ENCODE peak calls at places on chromosomes 13 and 19, in six cellular contexts. X is cardiac muscle cell; Y is fibroblast of lung; P is mammary epithelial cell; K is CD8-positive, alpha-beta memory T cell; F is dorsolateral prefrontal cortex. W is an unnamed sample.

GRCh38 chr13:114077938-114078335 is 54.5 kb downstream of the RASA3 start:
- DNase-seq in F (peak), X (no peak), Y (peak), K (peak), P (no peak), W (no peak)

GRCh38 chr13:88103824-88104223 is 432.7 kb downstream of the SLITRK5 start:
- DNase-seq in X (peak), F (no peak), Y (no peak), K (no peak), P (no peak), W (no peak)

GRCh38 chr13:67275351-67275989 is 45.3 kb upstream of the PCDH9 start:
- DNase-seq in K (no peak), Y (no peak), F (no peak), P (no peak), X (no peak), W (no peak)

GRCh38 chr19:1066748-1067340 is at the start of gene ARHGAP45:
- DNase-seq in Y (no peak), P (no peak), X (no peak), K (peak), F (no peak), W (no peak)

GRCh38 chr13:68923995-68924394 is 1183.6 kb upstream of the ATXN8OS start:
- DNase-seq in F (no peak), K (no peak), Y (no peak), X (no peak), P (no peak), W (no peak)

GRCh38 chr19:43901395-43902390 is 33.4 kb downstream of the ZNF45 start:
- DNase-seq in X (peak), K (peak), Y (peak), F (peak), P (peak), W (peak)

GRCh38 chr13:20422362-20422761 is 103.3 kb downstream of the CRYL1 start:
- DNase-seq in K (no peak), P (no peak), F (no peak), Y (no peak), X (no peak), W (no peak)

GRCh38 chr19:38155453-38155852 is 68.6 kb downstream of the DPF1 start:
- DNase-seq in K (no peak), X (no peak), P (peak), Y (peak), F (no peak), W (no peak)

GRCh38 chr13:47549219-47549752 is 451.8 kb downstream of the SUCLA2 start:
- DNase-seq in X (no peak), K (no peak), Y (no peak), P (no peak), F (no peak), W (no peak)

GRCh38 chr19:6071840-6072239 is 38.5 kb downstream of the RFX2 start:
- DNase-seq in K (no peak), X (no peak), F (no peak), Y (no peak), P (no peak), W (no peak)

GRCh38 chr13:20001351-20001750 is 42.8 kb downstream of the ZMYM2 start:
- DNase-seq in X (no peak), P (no peak), F (no peak), K (no peak), Y (peak), W (no peak)

GRCh38 chr19:14786421-14786851 is 8.1 kb upstream of the ADGRE2 start:
- DNase-seq in P (no peak), F (peak), X (peak), Y (peak), K (no peak), W (no peak)

GRCh38 chr19:32675720-32676185 is at the start of gene RGS9BP:
- DNase-seq in F (peak), X (peak), Y (peak), P (no peak), K (peak), W (peak)

GRCh38 chr19:48540110-48540509 is 11.9 kb upstream of the SULT2B1 start:
- DNase-seq in F (no peak), Y (no peak), X (peak), P (no peak), K (no peak), W (no peak)

GRCh38 chr13:73092831-73093230 is 34.0 kb downstream of the KLF5 start:
- DNase-seq in P (no peak), K (no peak), X (no peak), F (no peak), Y (peak), W (no peak)

GRCh38 chr19:44643605-44644390 is at the start of gene PVR:
- DNase-seq in K (no peak), F (peak), X (peak), P (peak), Y (peak), W (peak)

GRCh38 chr19:7968008-7968795 is 24.7 kb upstream of the TIMM44 start:
- DNase-seq in Y (no peak), F (no peak), K (no peak), P (no peak), X (no peak), W (no peak)

GRCh38 chr13:87666826-87667225 is 4.3 kb upstream of the SLITRK5 start:
- DNase-seq in F (no peak), Y (peak), P (no peak), X (no peak), K (no peak), W (no peak)

GRCh38 chr19:39402417-39403297 is 4.0 kb upstream of the ZFP36 start:
- DNase-seq in X (peak), Y (peak), P (peak), F (peak), K (peak), W (no peak)

GRCh38 chr19:34731019-34731829 is 2.8 kb upstream of the ZNF181 start:
- DNase-seq in Y (no peak), K (no peak), F (no peak), X (no peak), P (no peak), W (no peak)

GRCh38 chr19:3292958-3293529 is 68.6 kb downstream of the CELF5 start:
- DNase-seq in Y (no peak), P (no peak), F (no peak), X (no peak), K (no peak), W (no peak)

GRCh38 chr13:44259045-44260042 is 114.3 kb upstream of the SERP2 start:
- DNase-seq in K (peak), P (peak), X (no peak), F (no peak), Y (peak), W (peak)

GRCh38 chr19:2627855-2628254 is 74.6 kb downstream of the GNG7 start:
- DNase-seq in F (no peak), Y (peak), K (no peak), X (no peak), P (peak), W (no peak)

GRCh38 chr13:106139407-106139806 is 396.1 kb downstream of the EFNB2 start:
- DNase-seq in P (no peak), X (no peak), K (no peak), F (no peak), Y (peak), W (no peak)

GRCh38 chr19:39411006-39411831 is 1.2 kb upstream of the PLEKHG2 start:
- DNase-seq in Y (peak), P (peak), X (no peak), F (no peak), K (peak), W (no peak)

GRCh38 chr13:64675256-64675892 is 2554.8 kb downstream of the PCDH9 start:
- DNase-seq in F (no peak), X (no peak), K (no peak), P (peak), Y (peak), W (peak)

GRCh38 chr13:28609936-28610335 is 49.0 kb upstream of the POMP start:
- DNase-seq in X (no peak), Y (peak), F (no peak), P (peak), K (no peak), W (no peak)

GRCh38 chr19:8610041-8610927 is at the start of gene ADAMTS10:
- DNase-seq in X (peak), Y (peak), K (peak), F (peak), P (no peak), W (no peak)

GRCh38 chr19:45352914-45353796 is 12.6 kb downstream of the KLC3 start:
- DNase-seq in K (no peak), Y (no peak), F (no peak), P (no peak), X (no peak), W (no peak)

GRCh38 chr13:94248454-94249233 is 230.8 kb downstream of the DCT start:
- DNase-seq in P (peak), K (no peak), X (no peak), F (no peak), Y (peak), W (no peak)

GRCh38 chr13:99014391-99014988 is 36.6 kb upstream of the DOCK9 start:
- DNase-seq in F (no peak), X (no peak), Y (no peak), P (no peak), K (no peak), W (no peak)

GRCh38 chr13:89900104-89900760 is 1447.3 kb upstream of the MIR17HG start:
- DNase-seq in F (no peak), K (no peak), P (peak), Y (peak), X (no peak), W (peak)

GRCh38 chr19:1856698-1857603 is 6.4 kb downstream of the KLF16 start:
- DNase-seq in Y (peak), K (no peak), X (peak), P (peak), F (no peak), W (no peak)

GRCh38 chr13:77001963-77002587 is 10.2 kb downstream of the CLN5 start:
- DNase-seq in X (no peak), P (no peak), F (no peak), K (no peak), Y (peak), W (no peak)

DNA sequence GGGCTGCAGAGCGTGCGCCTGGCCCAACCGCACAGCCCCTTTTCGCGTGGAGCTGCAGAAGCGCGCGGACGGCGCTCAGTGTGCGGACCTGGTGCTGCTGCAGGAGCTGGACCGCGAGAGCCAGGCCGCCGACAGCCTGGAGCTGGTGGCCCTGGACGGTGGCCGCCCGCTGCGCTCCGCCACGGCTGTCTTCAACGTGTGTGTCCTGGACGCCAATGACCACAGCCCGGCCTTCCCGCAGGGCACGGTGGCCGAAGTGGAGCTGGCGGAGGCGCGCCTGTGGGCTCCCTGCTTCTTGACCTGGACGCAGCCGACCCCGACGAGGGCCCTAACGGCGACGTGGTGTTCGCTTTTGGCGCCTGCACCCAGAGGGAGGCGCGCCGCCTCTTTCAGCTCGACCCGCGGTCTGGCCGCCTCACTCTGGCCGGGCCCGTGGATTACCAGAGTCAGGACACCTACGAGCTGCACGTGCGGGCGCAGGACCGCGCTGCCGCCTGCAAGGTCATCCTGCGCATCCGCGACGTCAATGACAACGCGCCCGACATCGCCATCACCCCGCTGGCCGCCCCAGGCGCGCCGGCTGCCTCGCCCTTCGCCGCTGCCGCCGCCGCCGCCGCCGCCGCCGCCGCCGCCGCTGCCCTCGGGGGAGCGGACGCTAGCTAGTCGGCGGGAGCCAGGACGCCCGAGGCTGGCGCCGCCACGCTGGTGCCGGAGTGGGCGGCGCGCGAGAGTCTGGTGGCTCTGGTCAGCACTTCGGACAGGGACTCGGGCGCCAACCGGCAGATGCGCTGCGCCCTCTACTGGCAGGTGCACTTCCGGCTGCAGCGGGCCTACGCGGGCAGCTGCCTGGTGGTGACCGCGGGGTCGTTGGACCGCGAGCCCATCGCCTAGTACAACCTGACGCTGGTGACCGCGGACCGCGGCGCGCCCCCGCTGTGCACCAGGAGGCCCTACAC is 172.2 kb downstream of the OLFM4 start:
- DNase-seq in K (no peak), P (no peak), X (peak), F (peak), Y (peak), W (no peak)
- H3K27ac ChIP-seq in K (no peak), P (no peak), X (no peak), F (no peak), Y (no peak), W (no peak)

DNA sequence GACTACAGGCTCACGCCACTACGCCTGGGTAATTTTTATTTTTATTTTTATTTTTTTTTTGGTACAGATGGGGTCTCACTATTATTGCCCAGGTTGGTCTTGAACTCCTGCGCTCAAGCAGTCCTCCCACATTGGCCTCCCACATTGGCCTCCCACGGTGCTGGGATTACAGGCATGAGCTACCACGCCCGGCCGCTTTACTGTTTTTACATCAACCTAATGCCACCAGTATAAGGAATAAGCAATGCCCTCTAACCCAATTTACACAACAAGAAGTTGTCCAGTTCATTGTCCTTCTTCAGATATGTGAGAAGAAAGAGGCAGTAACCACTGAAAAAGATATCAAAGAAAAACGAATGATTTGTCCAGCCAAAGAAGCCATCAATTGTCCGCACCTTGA is 24.4 kb downstream of the RAB20 start:
- DNase-seq in Y (no peak), X (no peak), K (no peak), F (no peak), P (no peak), W (no peak)
- H3K27ac ChIP-seq in Y (no peak), X (no peak), K (no peak), F (no peak), P (no peak), W (no peak)

GRCh38 chr19:11323601-11324078 is 15.8 kb downstream of the RAB3D start:
- DNase-seq in Y (no peak), F (no peak), K (no peak), P (no peak), X (no peak), W (no peak)
- H3K27ac ChIP-seq in Y (peak), F (peak), K (peak), P (no peak), X (no peak), W (no peak)

DNA sequence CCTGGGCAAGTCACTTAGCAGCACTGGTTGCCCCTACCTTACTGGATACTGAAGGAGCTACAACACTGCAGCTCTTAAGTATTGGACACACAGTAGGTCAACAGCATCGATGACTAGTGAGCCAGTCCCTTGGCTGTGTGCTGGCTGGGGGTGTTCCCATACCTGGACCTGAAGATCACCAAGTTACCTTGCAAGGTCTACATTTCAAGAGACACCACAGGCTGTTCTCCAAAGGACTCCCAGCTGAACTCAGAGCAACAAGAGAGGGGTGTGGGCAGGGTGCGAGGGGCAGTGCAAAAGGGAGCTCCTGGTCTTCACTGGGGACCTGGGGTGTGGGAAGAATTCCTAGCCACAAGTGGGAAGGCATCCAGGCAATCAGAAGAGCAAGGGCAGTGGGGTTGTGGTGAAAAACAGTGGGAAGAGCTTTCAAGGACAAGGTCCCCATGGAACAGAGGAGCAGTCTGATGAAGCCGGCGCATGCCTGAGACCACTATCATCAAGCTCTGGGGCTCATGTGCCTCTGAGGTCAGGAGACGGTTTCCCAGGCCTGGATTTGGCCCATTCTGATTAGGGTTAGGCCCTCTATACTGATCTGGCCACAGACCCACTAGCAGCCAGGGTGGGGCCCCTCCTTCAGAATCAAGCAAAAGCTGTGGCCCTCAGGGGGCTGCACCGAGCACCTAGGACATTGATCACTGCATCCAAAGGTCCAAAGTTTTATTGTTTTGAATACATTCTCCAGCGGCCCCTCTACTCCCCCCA is 4.6 kb upstream of the GSK3A start:
- DNase-seq in P (no peak), K (no peak), F (no peak), Y (no peak), X (no peak), W (no peak)
- H3K27ac ChIP-seq in P (no peak), K (no peak), F (peak), Y (peak), X (peak), W (no peak)

W was measured in foreskin keratinocyte.